ENCODE peak calls at places on chromosomes 1 and 21, in ten cellular contexts. One of them, this sample, is unnamed.

GRCh38 chr21:41024341-41025056 is 143.5 kb upstream of the BACE2 start:
- DNase-seq in HL-60: no peak
- DNase-seq in kidney epithelial cell: no peak
- DNase-seq in dorsolateral prefrontal cortex: no peak
- DNase-seq in A549: no peak
- DNase-seq in uterus: no peak
- DNase-seq in GM12865: no peak
- DNase-seq in AG09309: no peak
- DNase-seq in thoracic aorta: no peak
- DNase-seq in AG10803: no peak
- DNase-seq in this sample: no peak

GRCh38 chr1:67020304-67020703 is 33.6 kb downstream of the SLC35D1 start:
- DNase-seq in GM12865: no peak
- DNase-seq in uterus: no peak
- DNase-seq in HL-60: no peak
- DNase-seq in dorsolateral prefrontal cortex: no peak
- DNase-seq in A549: no peak
- DNase-seq in thoracic aorta: no peak
- DNase-seq in kidney epithelial cell: no peak
- DNase-seq in AG10803: peak
- DNase-seq in AG09309: peak
- DNase-seq in this sample: no peak

GRCh38 chr21:35026617-35027557 is 22.2 kb downstream of the RUNX1 start:
- DNase-seq in AG09309: no peak
- DNase-seq in thoracic aorta: no peak
- DNase-seq in dorsolateral prefrontal cortex: no peak
- DNase-seq in uterus: peak
- DNase-seq in GM12865: peak
- DNase-seq in A549: no peak
- DNase-seq in AG10803: peak
- DNase-seq in HL-60: peak
- DNase-seq in kidney epithelial cell: no peak
- DNase-seq in this sample: no peak

GRCh38 chr1:198254948-198255347 is 98.2 kb downstream of the NEK7 start:
- DNase-seq in uterus: no peak
- DNase-seq in GM12865: no peak
- DNase-seq in AG09309: no peak
- DNase-seq in A549: no peak
- DNase-seq in AG10803: no peak
- DNase-seq in kidney epithelial cell: no peak
- DNase-seq in dorsolateral prefrontal cortex: no peak
- DNase-seq in HL-60: no peak
- DNase-seq in thoracic aorta: no peak
- DNase-seq in this sample: no peak

GRCh38 chr1:55246896-55247295 is 31.7 kb upstream of the USP24 start:
- DNase-seq in AG09309: no peak
- DNase-seq in A549: no peak
- DNase-seq in HL-60: no peak
- DNase-seq in AG10803: no peak
- DNase-seq in dorsolateral prefrontal cortex: no peak
- DNase-seq in GM12865: no peak
- DNase-seq in kidney epithelial cell: no peak
- DNase-seq in thoracic aorta: no peak
- DNase-seq in uterus: no peak
- DNase-seq in this sample: no peak

GRCh38 chr1:8874230-8875201 is 4.0 kb downstream of the ENO1 start:
- DNase-seq in AG10803: no peak
- DNase-seq in uterus: no peak
- DNase-seq in thoracic aorta: no peak
- DNase-seq in AG09309: no peak
- DNase-seq in kidney epithelial cell: no peak
- DNase-seq in HL-60: no peak
- DNase-seq in A549: no peak
- DNase-seq in dorsolateral prefrontal cortex: no peak
- DNase-seq in GM12865: no peak
- DNase-seq in this sample: no peak

GRCh38 chr1:235270625-235271024 is 57.4 kb downstream of the ARID4B start:
- DNase-seq in A549: no peak
- DNase-seq in dorsolateral prefrontal cortex: no peak
- DNase-seq in AG10803: peak
- DNase-seq in kidney epithelial cell: no peak
- DNase-seq in AG09309: peak
- DNase-seq in uterus: no peak
- DNase-seq in thoracic aorta: no peak
- DNase-seq in GM12865: peak
- DNase-seq in HL-60: no peak
- DNase-seq in this sample: no peak

GRCh38 chr1:44924835-44925464 is 61.4 kb downstream of the EIF2B3 start:
- DNase-seq in dorsolateral prefrontal cortex: no peak
- DNase-seq in HL-60: peak
- DNase-seq in AG10803: peak
- DNase-seq in AG09309: peak
- DNase-seq in thoracic aorta: no peak
- DNase-seq in kidney epithelial cell: no peak
- DNase-seq in A549: peak
- DNase-seq in uterus: no peak
- DNase-seq in GM12865: peak
- DNase-seq in this sample: peak

GRCh38 chr1:230568008-230568407 is 74.3 kb upstream of the COG2 start:
- DNase-seq in AG10803: peak
- DNase-seq in dorsolateral prefrontal cortex: peak
- DNase-seq in AG09309: peak
- DNase-seq in GM12865: peak
- DNase-seq in kidney epithelial cell: no peak
- DNase-seq in A549: peak
- DNase-seq in uterus: no peak
- DNase-seq in HL-60: no peak
- DNase-seq in thoracic aorta: no peak
- DNase-seq in this sample: no peak

DNA sequence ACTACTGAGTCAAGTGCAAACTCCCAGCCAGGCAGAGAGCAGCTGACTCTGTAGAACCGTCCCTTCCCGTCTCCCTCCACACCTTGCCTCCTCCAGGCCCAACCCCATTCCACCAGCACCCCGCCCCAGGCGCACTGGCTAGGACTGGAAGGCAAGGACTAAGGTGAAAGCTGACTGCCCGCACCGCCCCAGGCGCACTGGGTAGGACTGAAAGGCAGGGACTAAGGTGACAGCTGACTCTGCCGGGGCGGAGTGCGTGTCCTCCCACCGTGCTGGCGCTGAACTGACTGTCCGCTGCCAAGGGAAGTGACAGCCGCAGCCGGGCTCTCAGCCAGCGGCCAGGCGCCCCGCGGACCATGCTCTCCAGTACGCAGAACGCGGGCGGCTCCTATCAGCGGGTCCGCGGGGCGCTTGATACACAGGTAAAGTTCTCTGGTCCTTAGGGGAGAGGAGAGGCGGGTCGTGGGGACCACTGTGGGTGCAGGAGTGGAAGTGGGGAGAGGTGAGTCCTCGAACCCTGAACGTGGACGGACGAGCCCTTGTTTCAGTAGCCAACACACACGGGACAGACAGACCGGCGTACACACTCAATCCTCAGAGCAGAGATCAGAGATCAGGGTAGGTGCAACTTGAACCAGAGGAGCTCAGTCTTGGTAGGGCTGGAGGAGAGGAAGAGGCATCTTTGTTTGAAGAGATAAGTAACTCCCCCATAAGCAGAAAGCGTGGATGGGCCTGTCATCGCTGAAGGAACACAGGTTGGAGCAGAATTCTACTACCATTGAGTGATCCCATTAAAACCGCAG is 58.0 kb downstream of the RBM11 start:
- DNase-seq in AG10803: no peak
- DNase-seq in thoracic aorta: no peak
- DNase-seq in A549: no peak
- DNase-seq in GM12865: no peak
- DNase-seq in dorsolateral prefrontal cortex: no peak
- DNase-seq in HL-60: no peak
- DNase-seq in uterus: no peak
- DNase-seq in AG09309: no peak
- DNase-seq in kidney epithelial cell: no peak
- DNase-seq in this sample: no peak
- H3K4me3 ChIP-seq in AG10803: no peak
- H3K4me3 ChIP-seq in thoracic aorta: peak
- H3K4me3 ChIP-seq in A549: no peak
- H3K4me3 ChIP-seq in GM12865: no peak
- H3K4me3 ChIP-seq in dorsolateral prefrontal cortex: peak
- H3K4me3 ChIP-seq in HL-60: peak
- H3K4me3 ChIP-seq in uterus: no peak
- H3K4me3 ChIP-seq in AG09309: no peak
- H3K4me3 ChIP-seq in kidney epithelial cell: peak
- H3K4me3 ChIP-seq in this sample: no peak

GRCh38 chr21:15896501-15896900 is 166.7 kb downstream of the USP25 start:
- DNase-seq in GM12865: no peak
- DNase-seq in dorsolateral prefrontal cortex: no peak
- DNase-seq in kidney epithelial cell: no peak
- DNase-seq in uterus: no peak
- DNase-seq in AG10803: no peak
- DNase-seq in AG09309: no peak
- DNase-seq in A549: no peak
- DNase-seq in HL-60: no peak
- DNase-seq in thoracic aorta: no peak
- DNase-seq in this sample: no peak

GRCh38 chr21:15895142-15896106 is 165.6 kb downstream of the USP25 start:
- DNase-seq in A549: no peak
- DNase-seq in AG10803: peak
- DNase-seq in uterus: no peak
- DNase-seq in AG09309: no peak
- DNase-seq in HL-60: no peak
- DNase-seq in dorsolateral prefrontal cortex: no peak
- DNase-seq in kidney epithelial cell: peak
- DNase-seq in thoracic aorta: no peak
- DNase-seq in GM12865: no peak
- DNase-seq in this sample: no peak

GRCh38 chr21:15893902-15894301 is 164.1 kb downstream of the USP25 start:
- DNase-seq in dorsolateral prefrontal cortex: no peak
- DNase-seq in AG10803: no peak
- DNase-seq in HL-60: no peak
- DNase-seq in A549: no peak
- DNase-seq in GM12865: no peak
- DNase-seq in AG09309: no peak
- DNase-seq in kidney epithelial cell: no peak
- DNase-seq in uterus: no peak
- DNase-seq in thoracic aorta: no peak
- DNase-seq in this sample: no peak

GRCh38 chr21:15894596-15894995 is 164.8 kb downstream of the USP25 start:
- DNase-seq in A549: no peak
- DNase-seq in dorsolateral prefrontal cortex: no peak
- DNase-seq in kidney epithelial cell: no peak
- DNase-seq in uterus: no peak
- DNase-seq in AG10803: peak
- DNase-seq in HL-60: no peak
- DNase-seq in GM12865: no peak
- DNase-seq in thoracic aorta: no peak
- DNase-seq in AG09309: no peak
- DNase-seq in this sample: no peak
- TF ChIP-seq CTCF in A549: no peak
- TF ChIP-seq CTCF in dorsolateral prefrontal cortex: peak
- TF ChIP-seq CTCF in kidney epithelial cell: peak
- TF ChIP-seq CTCF in uterus: peak
- TF ChIP-seq CTCF in AG10803: peak
- TF ChIP-seq CTCF in HL-60: peak
- TF ChIP-seq CTCF in GM12865: no peak
- TF ChIP-seq CTCF in thoracic aorta: peak
- TF ChIP-seq CTCF in AG09309: peak
- TF ChIP-seq CTCF in this sample: peak

GRCh38 chr1:72281144-72281543 is 1.2 kb downstream of the NEGR1 start:
- DNase-seq in dorsolateral prefrontal cortex: no peak
- DNase-seq in uterus: no peak
- DNase-seq in GM12865: no peak
- DNase-seq in AG10803: peak
- DNase-seq in HL-60: no peak
- DNase-seq in kidney epithelial cell: no peak
- DNase-seq in thoracic aorta: no peak
- DNase-seq in A549: no peak
- DNase-seq in AG09309: no peak
- DNase-seq in this sample: no peak
- H3K4me3 ChIP-seq in dorsolateral prefrontal cortex: peak
- H3K4me3 ChIP-seq in uterus: no peak
- H3K4me3 ChIP-seq in GM12865: no peak
- H3K4me3 ChIP-seq in AG10803: peak
- H3K4me3 ChIP-seq in HL-60: no peak
- H3K4me3 ChIP-seq in kidney epithelial cell: peak
- H3K4me3 ChIP-seq in thoracic aorta: peak
- H3K4me3 ChIP-seq in A549: no peak
- H3K4me3 ChIP-seq in AG09309: peak
- H3K4me3 ChIP-seq in this sample: peak

GRCh38 chr1:25813071-25813733 is 6.6 kb upstream of the MTFR1L start:
- DNase-seq in kidney epithelial cell: no peak
- DNase-seq in uterus: no peak
- DNase-seq in AG10803: no peak
- DNase-seq in A549: no peak
- DNase-seq in AG09309: no peak
- DNase-seq in HL-60: no peak
- DNase-seq in thoracic aorta: no peak
- DNase-seq in GM12865: no peak
- DNase-seq in dorsolateral prefrontal cortex: no peak
- DNase-seq in this sample: no peak

GRCh38 chr1:25815208-25816111 is 4.3 kb upstream of the MTFR1L start:
- DNase-seq in dorsolateral prefrontal cortex: no peak
- DNase-seq in A549: no peak
- DNase-seq in GM12865: no peak
- DNase-seq in kidney epithelial cell: no peak
- DNase-seq in AG09309: no peak
- DNase-seq in uterus: no peak
- DNase-seq in HL-60: no peak
- DNase-seq in AG10803: no peak
- DNase-seq in thoracic aorta: no peak
- DNase-seq in this sample: no peak

GRCh38 chr1:25814688-25815087 is 5.1 kb upstream of the MTFR1L start:
- DNase-seq in thoracic aorta: no peak
- DNase-seq in AG10803: no peak
- DNase-seq in HL-60: no peak
- DNase-seq in kidney epithelial cell: no peak
- DNase-seq in uterus: no peak
- DNase-seq in dorsolateral prefrontal cortex: no peak
- DNase-seq in AG09309: no peak
- DNase-seq in A549: no peak
- DNase-seq in GM12865: no peak
- DNase-seq in this sample: no peak

GRCh38 chr1:25816112-25816718 is 3.5 kb upstream of the MTFR1L start:
- DNase-seq in HL-60: no peak
- DNase-seq in A549: no peak
- DNase-seq in uterus: no peak
- DNase-seq in AG10803: no peak
- DNase-seq in AG09309: no peak
- DNase-seq in kidney epithelial cell: no peak
- DNase-seq in dorsolateral prefrontal cortex: no peak
- DNase-seq in thoracic aorta: no peak
- DNase-seq in GM12865: no peak
- DNase-seq in this sample: no peak

GRCh38 chr1:25813734-25814471 is 5.9 kb upstream of the MTFR1L start:
- DNase-seq in thoracic aorta: no peak
- DNase-seq in GM12865: peak
- DNase-seq in uterus: no peak
- DNase-seq in HL-60: no peak
- DNase-seq in kidney epithelial cell: no peak
- DNase-seq in A549: no peak
- DNase-seq in AG10803: no peak
- DNase-seq in dorsolateral prefrontal cortex: no peak
- DNase-seq in AG09309: no peak
- DNase-seq in this sample: no peak
- TF ChIP-seq CTCF in thoracic aorta: no peak
- TF ChIP-seq CTCF in GM12865: peak
- TF ChIP-seq CTCF in uterus: no peak
- TF ChIP-seq CTCF in HL-60: no peak
- TF ChIP-seq CTCF in kidney epithelial cell: no peak
- TF ChIP-seq CTCF in A549: no peak
- TF ChIP-seq CTCF in AG10803: no peak
- TF ChIP-seq CTCF in dorsolateral prefrontal cortex: no peak
- TF ChIP-seq CTCF in AG09309: peak
- TF ChIP-seq CTCF in this sample: no peak

This sample was measured in AG04449.